ENCODE peak calls at places on chromosomes 6 and 20, in five cellular contexts. Q is A549, U is HepG2, P is GM12878, Y is K562. S is an unnamed sample.

GRCh38 chr6:137136065-137136464 is 37.4 kb downstream of the IL22RA2 start:
- DNase-seq in Q (no peak), U (no peak), P (no peak), Y (no peak), S (peak; percentile 48)

GRCh38 chr6:147135211-147135672 is 69.0 kb upstream of the STXBP5 start:
- DNase-seq in Q (peak; percentile 66), U (no peak), P (no peak), Y (peak; percentile 41), S (no peak)

GRCh38 chr6:54377776-54378175 is 69.5 kb downstream of the TINAG start:
- DNase-seq in Q (no peak), U (no peak), P (no peak), Y (no peak), S (no peak)

GRCh38 chr6:4139272-4139671 is 3.9 kb upstream of the ECI2 start:
- DNase-seq in Q (no peak), U (no peak), P (no peak), Y (no peak), S (no peak)

GRCh38 chr6:13238640-13239216 is 89.6 kb downstream of the TBC1D7 start:
- DNase-seq in Q (no peak), U (no peak), P (no peak), Y (no peak), S (no peak)

GRCh38 chr20:42063176-42063575 is 445.0 kb upstream of the CHD6 start:
- DNase-seq in Q (no peak), U (no peak), P (no peak), Y (no peak), S (no peak)

GRCh38 chr6:128655978-128656498 is 135.6 kb upstream of the PTPRK start:
- DNase-seq in Q (peak; percentile 49), U (no peak), P (peak; percentile 33), Y (no peak), S (peak; percentile 93)

GRCh38 chr20:542777-543368 is 717 bp downstream of the CSNK2A1 start:
- DNase-seq in Q (peak; percentile 23), U (no peak), P (no peak), Y (peak; percentile 48), S (no peak)

GRCh38 chr6:20126102-20126752 is 86.0 kb downstream of the MBOAT1 start:
- DNase-seq in Q (no peak), U (no peak), P (no peak), Y (no peak), S (no peak)

GRCh38 chr6:73854998-73855718 is 159.2 kb downstream of the CD109 start:
- DNase-seq in Q (peak; percentile 58), U (peak; percentile 46), P (no peak), Y (peak; percentile 71), S (peak; percentile 50)

GRCh38 chr6:44699082-44699481 is 311.6 kb downstream of the CDC5L start:
- DNase-seq in Q (no peak), U (no peak), P (no peak), Y (no peak), S (no peak)

GRCh38 chr6:13413466-13413862 is 73.9 kb downstream of the GFOD1 start:
- DNase-seq in Q (peak; percentile 20), U (peak; percentile 92), P (no peak), Y (no peak), S (no peak)

GRCh38 chr20:43287637-43288036 is 97.9 kb upstream of the PTPRT start:
- DNase-seq in Q (no peak), U (no peak), P (no peak), Y (no peak), S (no peak)

GRCh38 chr20:9409352-9409751 is 105.0 kb upstream of the LAMP5 start:
- DNase-seq in Q (no peak), U (no peak), P (no peak), Y (no peak), S (peak; percentile 22)

GRCh38 chr20:50395258-50395729 is 114.9 kb upstream of the PTPN1 start:
- DNase-seq in Q (no peak), U (no peak), P (no peak), Y (no peak), S (no peak)

GRCh38 chr6:28794175-28795002 is 129.4 kb downstream of the TRIM27 start:
- DNase-seq in Q (peak; percentile 68), U (peak; percentile 29), P (no peak), Y (peak; percentile 89), S (peak; percentile 29)

GRCh38 chr20:35616465-35617396 is 1.1 kb downstream of the SPAG4 start:
- DNase-seq in Q (peak; percentile 86), U (peak; percentile 100), P (peak; percentile 98), Y (peak; percentile 100), S (peak; percentile 100)

GRCh38 chr6:1553562-1554088 is 56.1 kb upstream of the FOXC1 start:
- DNase-seq in Q (no peak), U (no peak), P (no peak), Y (no peak), S (no peak)

GRCh38 chr6:7454696-7455095 is 65.1 kb downstream of the RIOK1 start:
- DNase-seq in Q (no peak), U (no peak), P (no peak), Y (no peak), S (no peak)

GRCh38 chr6:72111611-72112010 is 225.3 kb downstream of the RIMS1 start:
- DNase-seq in Q (no peak), U (no peak), P (no peak), Y (no peak), S (no peak)

GRCh38 chr6:5398530-5398929 is 137.2 kb downstream of the FARS2 start:
- DNase-seq in Q (peak; percentile 39), U (peak; percentile 35), P (no peak), Y (peak; percentile 67), S (peak; percentile 62)

GRCh38 chr6:431986-432385 is 40.4 kb downstream of the IRF4 start:
- DNase-seq in Q (no peak), U (no peak), P (no peak), Y (no peak), S (no peak)

GRCh38 chr20:54292186-54292585 is 84.3 kb downstream of the PFDN4 start:
- DNase-seq in Q (no peak), U (no peak), P (no peak), Y (no peak), S (peak; percentile 61)

GRCh38 chr6:331622-332521 is 39.6 kb downstream of the DUSP22 start:
- DNase-seq in Q (no peak), U (no peak), P (peak; percentile 93), Y (no peak), S (no peak)

DNA sequence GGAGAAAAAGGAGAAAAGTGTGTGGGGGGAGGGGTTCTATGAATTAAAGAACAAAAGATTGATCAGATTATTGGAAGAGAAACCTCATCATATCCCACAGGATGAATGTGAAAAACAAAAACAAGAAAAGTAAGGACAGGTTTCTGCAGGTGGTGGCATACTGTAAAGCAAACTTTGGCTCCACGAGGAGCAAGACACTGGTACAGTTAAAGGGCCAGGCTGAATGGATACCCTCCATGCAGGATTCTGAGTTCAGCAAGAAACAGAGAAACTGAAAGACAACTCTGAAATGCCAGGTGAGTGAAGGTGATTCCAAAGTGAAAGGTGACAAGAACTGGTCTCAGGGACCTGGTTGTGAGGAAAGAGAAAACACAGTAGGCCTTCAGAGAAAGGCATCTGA is 37.4 kb downstream of the FYN start:
- DNase-seq in Q (no peak), U (no peak), P (no peak), Y (no peak), S (no peak)
- TF ChIP-seq MYC in Q (no peak), U (no peak), P (no peak), Y (no peak), S (no peak)

GRCh38 chr6:143522034-143522600 is 10.6 kb upstream of the FUCA2 start:
- DNase-seq in Q (no peak), U (no peak), P (no peak), Y (no peak), S (no peak)

GRCh38 chr6:143531720-143532504 is 20.4 kb upstream of the FUCA2 start:
- DNase-seq in Q (no peak), U (no peak), P (no peak), Y (no peak), S (no peak)

GRCh38 chr6:143528164-143528811 is 16.8 kb upstream of the FUCA2 start:
- DNase-seq in Q (no peak), U (no peak), P (no peak), Y (no peak), S (no peak)

GRCh38 chr6:143529095-143529494 is 17.6 kb upstream of the FUCA2 start:
- DNase-seq in Q (peak; percentile 28), U (no peak), P (no peak), Y (no peak), S (no peak)

GRCh38 chr6:143527677-143528076 is 16.2 kb upstream of the FUCA2 start:
- DNase-seq in Q (no peak), U (no peak), P (no peak), Y (no peak), S (no peak)
- H3K4me1 ChIP-seq in Q (no peaks in the 10 kb centered on the region), U (no peaks in the 10 kb centered on the region), P (peaks cover 3% of the 10 kb centered on the region), Y (no peaks in the 10 kb centered on the region), S (no peaks in the 10 kb centered on the region)

GRCh38 chr6:47674673-47675072 is 23.7 kb upstream of the ADGRF4 start:
- DNase-seq in Q (no peak), U (no peak), P (no peak), Y (no peak), S (no peak)

GRCh38 chr6:47672816-47673215 is 25.6 kb upstream of the ADGRF4 start:
- DNase-seq in Q (no peak), U (no peak), P (no peak), Y (no peak), S (no peak)

GRCh38 chr6:47671777-47672176 is 26.6 kb upstream of the ADGRF4 start:
- DNase-seq in Q (no peak), U (no peak), P (no peak), Y (no peak), S (no peak)

GRCh38 chr6:47670851-47671250 is 27.5 kb upstream of the ADGRF4 start:
- DNase-seq in Q (no peak), U (no peak), P (no peak), Y (no peak), S (no peak)

DNA sequence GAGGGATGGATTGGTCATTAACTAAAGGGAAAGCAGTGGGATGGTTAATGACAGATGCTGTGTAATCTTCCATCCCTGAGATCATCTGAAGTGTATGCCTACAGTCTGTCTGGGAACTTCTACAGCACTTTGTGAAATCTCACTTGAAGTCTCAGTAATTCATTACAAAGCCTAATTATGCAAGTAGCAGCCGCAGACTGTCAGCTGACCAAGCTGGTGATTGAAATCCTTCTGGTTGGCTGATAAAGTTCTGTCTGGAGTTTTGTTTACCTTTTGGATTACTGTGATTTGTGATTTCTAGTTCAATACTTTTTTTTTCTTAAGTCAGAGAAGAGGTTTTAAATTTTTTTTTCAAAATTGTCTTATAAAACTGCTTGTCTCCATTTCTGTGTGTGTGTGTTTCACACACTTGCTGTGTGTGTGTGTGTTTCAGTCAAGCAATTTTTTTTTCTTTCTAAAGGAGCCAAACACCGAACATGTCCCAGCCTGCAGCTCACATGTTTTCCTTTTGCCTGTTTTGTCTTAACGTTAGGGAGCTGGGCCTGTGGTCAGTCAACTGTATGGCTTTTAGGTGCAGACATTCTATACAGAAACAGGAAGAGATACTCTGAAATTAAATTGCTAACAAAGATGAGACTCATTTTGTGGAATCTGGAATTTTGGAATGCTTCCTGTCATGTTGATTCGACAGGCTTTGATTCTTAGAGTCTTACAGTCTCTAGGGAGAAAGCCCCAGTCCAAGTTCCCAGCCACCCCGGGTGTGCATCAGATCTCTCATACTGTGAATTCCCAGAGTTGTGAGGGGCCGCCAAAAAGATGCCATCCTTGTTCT is 28.5 kb upstream of the ADGRF4 start:
- DNase-seq in Q (peak; percentile 20), U (no peak), P (no peak), Y (no peak), S (no peak)
- TF ChIP-seq MYC in Q (no peak), U (no peak), P (no peak), Y (no peak), S (no peak)

DNA sequence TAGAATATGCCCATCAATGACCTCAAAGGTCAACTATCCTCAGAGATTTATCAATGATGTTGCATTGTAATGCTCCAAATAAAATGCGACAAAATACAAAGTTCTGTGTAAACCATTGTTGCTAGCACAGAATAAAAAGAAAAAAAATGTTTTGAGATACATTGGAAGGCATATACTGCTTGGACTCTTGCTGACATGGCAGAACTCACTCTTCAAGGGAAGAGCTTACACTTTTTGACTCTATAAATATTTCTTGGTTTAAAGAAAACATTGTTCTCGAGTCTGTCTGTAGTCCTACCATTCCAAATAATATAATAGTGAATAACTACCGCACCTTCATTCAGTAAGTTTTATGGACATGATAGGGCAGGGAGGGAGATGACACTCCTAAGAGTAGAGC is 178.7 kb upstream of the RSPO3 start:
- DNase-seq in Q (no peak), U (no peak), P (no peak), Y (no peak), S (no peak)
- H3K4me1 ChIP-seq in Q (no peaks in the 10 kb centered on the region), U (no peaks in the 10 kb centered on the region), P (no peaks in the 10 kb centered on the region), Y (no peaks in the 10 kb centered on the region), S (peaks cover 3% of the 10 kb centered on the region)

S was measured in endothelial cell of umbilical vein.